ENCODE peak calls at places on chromosomes 7 and 10, in four cellular contexts. L, V, R and E are unnamed samples.

GRCh38 chr7:100894860-100895700 is 608 bp downstream of the ACHE start:
- DNase-seq in L (peak), R (no peak), V (no peak), E (peak)

GRCh38 chr10:131547129-131547799 is 235.7 kb upstream of the TCERG1L start:
- DNase-seq in V (no peak), L (no peak), R (no peak), E (no peak)

GRCh38 chr10:84108797-84109196 is 30.5 kb upstream of the GHITM start:
- DNase-seq in L (no peak), R (no peak), V (no peak), E (no peak)

GRCh38 chr10:15439381-15439837 is 68.3 kb upstream of the FAM171A1 start:
- DNase-seq in V (no peak), R (peak), L (peak), E (peak)

GRCh38 chr10:78857193-78857592 is 211.6 kb upstream of the ZMIZ1 start:
- DNase-seq in R (no peak), V (no peak), L (no peak), E (no peak)

GRCh38 chr10:96703358-96703757 is 17.0 kb downstream of the PIK3AP1 start:
- DNase-seq in R (no peak), L (no peak), V (no peak), E (no peak)

GRCh38 chr10:84407390-84408049 is 79.1 kb downstream of the CCSER2 start:
- DNase-seq in R (no peak), V (no peak), L (no peak), E (no peak)

GRCh38 chr7:51471199-51472016 is 154.8 kb upstream of the COBL start:
- DNase-seq in L (no peak), R (no peak), V (no peak), E (no peak)

GRCh38 chr10:103598654-103599115 is 105.2 kb downstream of the NEURL1 start:
- DNase-seq in V (no peak), L (peak), R (peak), E (peak)

GRCh38 chr7:115678049-115678982 is 352.2 kb downstream of the TFEC start:
- DNase-seq in L (no peak), R (peak), V (no peak), E (no peak)

GRCh38 chr7:120097789-120098188 is 175.2 kb upstream of the KCND2 start:
- DNase-seq in R (no peak), L (no peak), V (no peak), E (no peak)

GRCh38 chr7:44693641-44694313 is 54.9 kb upstream of the ZMIZ2 start:
- DNase-seq in V (no peak), R (no peak), L (no peak), E (no peak)

GRCh38 chr7:131976411-131976810 is 420.0 kb upstream of the PODXL start:
- DNase-seq in R (no peak), L (no peak), V (no peak), E (no peak)

GRCh38 chr7:124162667-124163066 is 129.8 kb upstream of the TMEM229A start:
- DNase-seq in V (no peak), L (no peak), R (no peak), E (no peak)

GRCh38 chr10:126538439-126539140 is 131.9 kb downstream of the C10orf90 start:
- DNase-seq in V (no peak), R (no peak), L (no peak), E (no peak)

GRCh38 chr7:27695096-27695495 is 32.4 kb upstream of the HIBADH start:
- DNase-seq in R (no peak), L (no peak), V (no peak), E (no peak)

GRCh38 chr7:84612976-84613375 is 418.4 kb upstream of the SEMA3A start:
- DNase-seq in R (no peak), L (no peak), V (no peak), E (no peak)

GRCh38 chr10:10794776-10795175 is 222.9 kb upstream of the CELF2 start:
- DNase-seq in R (no peak), L (no peak), V (no peak), E (no peak)

GRCh38 chr10:52316005-52316404 is 1.9 kb downstream of the DKK1 start:
- DNase-seq in V (no peak), R (no peak), L (no peak), E (no peak)

GRCh38 chr7:150875791-150876190 is 23.5 kb downstream of the AOC1 start:
- DNase-seq in V (no peak), L (peak), R (no peak), E (no peak)

DNA sequence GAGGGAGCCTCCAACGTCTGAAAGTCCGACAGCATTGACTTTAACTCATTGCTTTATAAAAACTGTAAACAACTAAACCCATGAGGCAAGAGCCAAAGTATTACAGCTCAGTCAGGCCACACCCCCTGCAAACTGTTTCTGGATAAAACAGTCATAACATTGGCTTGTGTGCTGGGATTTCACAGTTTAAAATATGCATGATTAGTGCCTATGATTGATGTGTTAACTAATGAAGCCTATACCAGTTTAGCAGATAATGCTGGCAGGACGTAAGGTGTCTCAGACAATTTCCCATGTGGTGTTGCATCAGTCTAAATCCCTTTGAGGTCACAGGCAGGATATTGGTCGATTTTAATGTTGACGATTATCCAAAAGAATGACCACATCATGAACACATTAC is 445.8 kb downstream of the GFRA1 start:
- DNase-seq in L (no peak), V (no peak), R (no peak), E (no peak)
- TF ChIP-seq FOXM1 in L (no peak), V (no peak), R (no peak), E (no peak)

DNA sequence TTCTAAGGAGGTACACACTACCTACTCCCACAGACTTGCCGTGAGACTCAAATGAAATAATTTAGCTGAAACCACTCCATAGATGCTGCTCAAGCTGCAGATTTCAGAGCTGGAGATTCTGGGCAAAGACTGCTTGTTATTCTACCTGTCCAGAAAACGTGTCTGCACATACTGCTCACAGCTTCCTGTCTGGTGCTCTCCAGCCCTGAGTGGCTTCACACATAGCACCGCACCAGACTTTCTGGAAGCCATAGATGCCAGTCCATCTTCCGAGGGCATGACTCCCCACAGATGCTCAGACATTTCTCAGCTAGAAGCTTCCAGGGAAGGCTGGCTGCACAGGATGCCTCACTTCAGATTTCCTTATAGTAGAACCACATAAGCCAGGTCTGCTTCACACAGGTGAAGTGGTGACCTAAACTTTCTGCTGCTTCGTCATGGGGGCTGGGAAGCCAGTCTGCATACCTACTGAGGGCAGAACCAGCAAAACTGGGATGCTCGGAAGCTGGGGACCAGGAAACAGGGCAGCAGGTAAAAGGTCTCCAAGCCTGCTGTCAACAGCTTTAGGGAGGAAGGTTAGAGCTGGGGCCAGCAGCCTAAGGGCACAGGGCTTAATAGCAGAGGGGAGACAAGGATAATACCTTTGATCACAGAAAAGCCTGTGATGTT is 18.2 kb downstream of the CCDC6 start:
- DNase-seq in R (no peak), L (no peak), V (no peak), E (no peak)
- TF ChIP-seq FOXK2 in R (no peak), L (no peak), V (no peak), E (no peak)

GRCh38 chr7:106050002-106050742 is 61.9 kb downstream of the SYPL1 start:
- DNase-seq in V (no peak), R (peak), L (peak), E (no peak)

GRCh38 chr7:106052681-106053080 is 59.4 kb downstream of the SYPL1 start:
- DNase-seq in L (no peak), R (no peak), V (no peak), E (no peak)

GRCh38 chr7:106048621-106049020 is 63.5 kb downstream of the SYPL1 start:
- DNase-seq in L (no peak), R (no peak), V (no peak), E (no peak)

GRCh38 chr7:106049139-106049725 is 62.9 kb downstream of the SYPL1 start:
- DNase-seq in V (no peak), R (no peak), L (no peak), E (no peak)

DNA sequence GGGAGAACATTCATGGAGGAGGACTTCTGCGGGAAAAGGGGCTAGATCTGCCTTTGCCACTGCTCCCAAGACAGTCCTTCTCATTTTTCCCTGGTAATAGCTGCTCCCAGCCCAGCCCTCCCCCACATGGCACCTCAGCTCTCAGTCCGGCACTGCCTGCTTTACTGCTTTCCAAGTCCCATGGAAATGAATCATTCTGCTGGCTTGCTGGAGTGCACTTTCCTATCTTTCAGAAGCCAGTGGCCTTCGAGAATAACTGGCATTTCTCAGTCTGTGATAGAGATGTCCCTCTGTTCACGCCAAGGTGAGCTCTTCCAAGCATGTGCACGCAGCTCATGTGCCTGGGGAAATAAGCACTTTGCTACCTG is 61.4 kb downstream of the SYPL1 start:
- DNase-seq in V (no peak), L (no peak), R (no peak), E (no peak)
- TF ChIP-seq FOXM1 in V (no peak), L (no peak), R (no peak), E (no peak)

GRCh38 chr7:155743197-155743596 is 69.1 kb downstream of the SHH start:
- DNase-seq in V (no peak), R (no peak), L (no peak), E (no peak)
- TF ChIP-seq FOXK2 in V (no peak), R (no peak), L (no peak), E (no peak)

DNA sequence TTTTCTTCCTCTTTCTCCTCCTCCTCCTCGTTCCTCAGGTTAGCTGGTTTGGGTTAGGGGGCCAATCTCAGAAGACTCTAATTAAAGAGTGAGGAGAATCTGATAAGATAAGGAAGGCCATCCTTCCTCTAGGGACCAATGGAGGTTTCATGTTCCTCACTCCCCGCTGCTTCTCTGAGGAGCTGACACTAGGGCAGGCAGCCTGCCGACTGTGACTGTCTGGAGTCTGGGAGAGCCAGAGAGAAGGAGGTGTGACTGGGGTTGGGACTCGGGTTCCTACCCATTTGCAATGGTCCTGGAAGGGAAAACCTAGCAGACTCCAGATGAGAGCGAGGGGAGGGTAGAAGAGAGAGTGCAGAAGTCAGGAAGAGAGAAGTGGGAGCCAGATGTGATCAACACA is 15.3 kb downstream of the PAX2 start:
- DNase-seq in R (no peak), L (no peak), V (no peak), E (no peak)
- TF ChIP-seq FOXM1 in R (no peak), L (no peak), V (no peak), E (no peak)

GRCh38 chr10:99450624-99451498 is 20.4 kb upstream of the GOT1 start:
- DNase-seq in V (no peak), L (no peak), R (peak), E (no peak)
- TF ChIP-seq FOXK2 in V (no peak), L (no peak), R (no peak), E (no peak)